ENCODE peak calls at places on chromosome X, in eight cellular contexts. M, D, S, F, B, A, H and Q are unnamed samples.

GRCh38 chrX:45324941-45325340 is 124.3 kb upstream of the DIPK2B start:
- DNase-seq in M (no peak), D (no peak), S (no peak), F (no peak), B (no peak), A (no peak), H (no peak), Q (no peak)

GRCh38 chrX:103554687-103555417 is 30.5 kb upstream of the TCEAL4 start:
- DNase-seq in M (peak), D (peak), S (peak), F (peak), B (peak), A (no peak), H (peak), Q (no peak)

GRCh38 chrX:15334561-15334960 is 762 bp downstream of the PIGA start:
- DNase-seq in M (peak), D (no peak), S (no peak), F (peak), B (peak), A (no peak), H (no peak), Q (no peak)

GRCh38 chrX:67787196-67787595 is 243.4 kb downstream of the AR start:
- DNase-seq in M (no peak), D (no peak), S (no peak), F (no peak), B (no peak), A (no peak), H (no peak), Q (no peak)

GRCh38 chrX:71637848-71638247 is 19.5 kb upstream of the CXCR3 start:
- DNase-seq in M (no peak), D (no peak), S (no peak), F (no peak), B (peak), A (no peak), H (no peak), Q (no peak)

GRCh38 chrX:1212532-1212931 is at the start of gene CRLF2:
- DNase-seq in M (peak), D (no peak), S (no peak), F (no peak), B (no peak), A (no peak), H (peak), Q (no peak)

GRCh38 chrX:11351375-11352295 is 58.4 kb downstream of the AMELX start:
- DNase-seq in M (no peak), D (no peak), S (no peak), F (peak), B (no peak), A (no peak), H (no peak), Q (no peak)

GRCh38 chrX:101659601-101660063 is at the start of gene ARMCX2:
- DNase-seq in M (no peak), D (peak), S (no peak), F (no peak), B (peak), A (no peak), H (peak), Q (peak)

GRCh38 chrX:110402091-110402854 is 43.6 kb downstream of the RTL9 start:
- DNase-seq in M (no peak), D (no peak), S (no peak), F (no peak), B (peak), A (no peak), H (no peak), Q (no peak)

GRCh38 chrX:150365953-150366911 is 3.1 kb downstream of the MAMLD1 start:
- DNase-seq in M (peak), D (peak), S (no peak), F (peak), B (peak), A (peak), H (no peak), Q (no peak)

GRCh38 chrX:6793000-6793399 is 258.1 kb upstream of the VCX3A start:
- DNase-seq in M (no peak), D (no peak), S (no peak), F (no peak), B (no peak), A (no peak), H (no peak), Q (no peak)

GRCh38 chrX:103941201-103941975 is 21.0 kb upstream of the TMSB15B start:
- DNase-seq in M (peak), D (peak), S (no peak), F (no peak), B (peak), A (no peak), H (no peak), Q (no peak)

GRCh38 chrX:151828434-151829080 is 84.1 kb upstream of the MAGEA4 start:
- DNase-seq in M (no peak), D (no peak), S (no peak), F (no peak), B (peak), A (no peak), H (no peak), Q (no peak)

GRCh38 chrX:110210417-110211139 is 107.3 kb downstream of the AMMECR1 start:
- DNase-seq in M (no peak), D (no peak), S (no peak), F (peak), B (peak), A (no peak), H (no peak), Q (no peak)

GRCh38 chrX:150966235-150966634 is 16.9 kb upstream of the HMGB3 start:
- DNase-seq in M (no peak), D (no peak), S (no peak), F (no peak), B (no peak), A (peak), H (no peak), Q (no peak)

GRCh38 chrX:147853701-147854100 is 58.0 kb upstream of the FMR1 start:
- DNase-seq in M (no peak), D (no peak), S (no peak), F (no peak), B (no peak), A (no peak), H (no peak), Q (no peak)

GRCh38 chrX:38347136-38347535 is 5.3 kb upstream of the OTC start:
- DNase-seq in M (peak), D (no peak), S (no peak), F (peak), B (peak), A (no peak), H (no peak), Q (no peak)

GRCh38 chrX:4656419-4656818 is 943.0 kb upstream of the PRKX start:
- DNase-seq in M (peak), D (no peak), S (no peak), F (no peak), B (no peak), A (no peak), H (no peak), Q (no peak)

GRCh38 chrX:117711774-117712173 is 404.8 kb downstream of the KLHL13 start:
- DNase-seq in M (no peak), D (no peak), S (no peak), F (no peak), B (no peak), A (no peak), H (no peak), Q (no peak)

GRCh38 chrX:47831788-47832187 is 4.9 kb upstream of the ZNF81 start:
- DNase-seq in M (peak), D (no peak), S (peak), F (peak), B (peak), A (no peak), H (no peak), Q (peak)